ENCODE peak calls at places on chromosomes 7 and 10, in six cellular contexts. M is heart right ventricle, N is testis, A is kidney, W is RWPE2, K is IMR-90. E is an unnamed sample. For H3K36me3, the result is how much of the 10 kb centered on the place peaks cover.

GRCh38 chr7:16344927-16345326 is 76.4 kb downstream of the CRPPA start:
- DNase-seq in N (no peak), K (no peak), W (no peak), M (no peak), A (no peak), E (no peak)

GRCh38 chr10:116728526-116729096 is 13.8 kb downstream of the HSPA12A start:
- DNase-seq in M (no peak), W (no peak), K (peak), N (no peak), A (no peak), E (peak)

GRCh38 chr10:61029411-61029810 is 85.4 kb upstream of the RHOBTB1 start:
- DNase-seq in A (no peak), K (no peak), M (no peak), W (no peak), N (no peak), E (no peak)

GRCh38 chr7:25495342-25495855 is 267.1 kb upstream of the NPVF start:
- DNase-seq in A (no peak), K (no peak), M (peak), N (peak), W (no peak), E (no peak)

GRCh38 chr10:24944512-24945255 is 7.7 kb downstream of the PRTFDC1 start:
- DNase-seq in K (peak), A (no peak), W (no peak), M (peak), N (no peak), E (peak)

GRCh38 chr7:137335814-137336213 is 7.7 kb downstream of the PTN start:
- DNase-seq in W (no peak), K (peak), M (no peak), A (no peak), N (no peak), E (no peak)

GRCh38 chr10:11673346-11674330 is 62.2 kb upstream of the USP6NL start:
- DNase-seq in W (no peak), K (no peak), A (peak), M (no peak), N (no peak), E (no peak)

GRCh38 chr7:19106308-19107141 is 10.9 kb downstream of the TWIST1 start:
- DNase-seq in K (no peak), N (no peak), A (no peak), W (no peak), M (no peak), E (no peak)

GRCh38 chr7:111568870-111569462 is 6.7 kb upstream of the IMMP2L start:
- DNase-seq in N (no peak), A (no peak), K (no peak), W (no peak), M (no peak), E (no peak)

GRCh38 chr7:98970031-98970615 is 91.8 kb downstream of the TRRAP start:
- DNase-seq in K (no peak), M (no peak), W (no peak), N (no peak), A (no peak), E (no peak)

GRCh38 chr7:140923358-140924006 is 1.2 kb downstream of the BRAF start:
- DNase-seq in A (no peak), W (no peak), K (no peak), M (peak), N (peak), E (peak)

GRCh38 chr10:19572056-19572455 is 244.2 kb upstream of the PLXDC2 start:
- DNase-seq in W (no peak), N (no peak), K (no peak), M (no peak), A (no peak), E (no peak)

GRCh38 chr10:88975377-88975720 is 15.2 kb upstream of the FAS start:
- DNase-seq in N (no peak), K (no peak), A (no peak), W (no peak), M (no peak), E (no peak)

GRCh38 chr10:58307676-58308075 is 27.1 kb upstream of the UBE2D1 start:
- DNase-seq in A (no peak), K (no peak), N (no peak), M (no peak), W (no peak), E (no peak)

GRCh38 chr7:44697136-44698045 is 51.3 kb upstream of the ZMIZ2 start:
- DNase-seq in K (no peak), A (no peak), M (no peak), W (no peak), N (no peak), E (no peak)

GRCh38 chr7:149569025-149569725 is 71.6 kb upstream of the ZNF746 start:
- DNase-seq in M (no peak), K (peak), A (no peak), W (no peak), N (no peak), E (peak)

GRCh38 chr10:91694170-91694794 is 61.4 kb upstream of the PPP1R3C start:
- DNase-seq in K (peak), N (peak), W (no peak), M (no peak), A (no peak), E (peak)

GRCh38 chr7:17422966-17423365 is 124.5 kb downstream of the AHR start:
- DNase-seq in W (no peak), A (no peak), M (no peak), K (no peak), N (no peak), E (no peak)

GRCh38 chr7:126803060-126803665 is 449.6 kb downstream of the GRM8 start:
- DNase-seq in W (no peak), K (peak), A (no peak), N (peak), M (peak), E (peak)

GRCh38 chr7:124030964-124031363 is 1.9 kb downstream of the TMEM229A start:
- DNase-seq in A (no peak), M (no peak), N (no peak), K (no peak), W (no peak), E (no peak)

GRCh38 chr10:105189464-105189800 is 548.3 kb downstream of the SORCS3 start:
- DNase-seq in W (no peak), A (no peak), N (no peak), K (no peak), M (no peak), E (no peak)

GRCh38 chr10:97574374-97575100 is 2.0 kb downstream of the ANKRD2 start:
- DNase-seq in M (peak), K (peak), A (peak), N (peak), W (peak), E (peak)

GRCh38 chr10:118956253-118957140 is 73.0 kb upstream of the NANOS1 start:
- DNase-seq in W (no peak), M (no peak), A (no peak), K (no peak), N (no peak), E (no peak)

GRCh38 chr10:27620425-27621397 is 116.6 kb downstream of the RAB18 start:
- DNase-seq in W (no peak), N (peak), K (peak), A (no peak), M (no peak), E (peak)

GRCh38 chr7:135320277-135320676 is 86.6 kb downstream of the STRA8 start:
- DNase-seq in N (peak), K (peak), M (peak), A (peak), W (no peak), E (peak)

GRCh38 chr10:131946321-131946751 is 35.4 kb downstream of the BNIP3 start:
- DNase-seq in N (no peak), A (no peak), W (peak), K (peak), M (no peak), E (peak)

GRCh38 chr10:119337796-119338432 is 130.5 kb downstream of the GRK5 start:
- DNase-seq in M (no peak), N (no peak), A (no peak), K (peak), W (no peak), E (peak)

GRCh38 chr10:124319926-124320391 is 98.8 kb downstream of the OAT start:
- DNase-seq in W (no peak), K (no peak), N (no peak), A (no peak), M (no peak), E (peak)

GRCh38 chr7:134089446-134089845 is 37.7 kb upstream of the LRGUK start:
- DNase-seq in K (no peak), M (no peak), A (no peak), N (no peak), W (no peak), E (no peak)

GRCh38 chr10:111953949-111954348 is 229.6 kb downstream of the GPAM start:
- DNase-seq in K (no peak), M (no peak), A (no peak), N (no peak), W (no peak), E (no peak)

GRCh38 chr7:43869898-43870240 is 552 bp upstream of the MRPS24 start:
- DNase-seq in W (no peak), A (no peak), N (peak), K (peak), M (peak), E (peak)

GRCh38 chr7:87853237-87853864 is 22.8 kb downstream of the SLC25A40 start:
- DNase-seq in W (no peak), K (peak), M (no peak), A (no peak), N (no peak), E (no peak)

GRCh38 chr10:114631678-114632417 is 26.2 kb downstream of the ABLIM1 start:
- DNase-seq in K (no peak), N (peak), A (peak), M (peak), W (no peak), E (no peak)

DNA sequence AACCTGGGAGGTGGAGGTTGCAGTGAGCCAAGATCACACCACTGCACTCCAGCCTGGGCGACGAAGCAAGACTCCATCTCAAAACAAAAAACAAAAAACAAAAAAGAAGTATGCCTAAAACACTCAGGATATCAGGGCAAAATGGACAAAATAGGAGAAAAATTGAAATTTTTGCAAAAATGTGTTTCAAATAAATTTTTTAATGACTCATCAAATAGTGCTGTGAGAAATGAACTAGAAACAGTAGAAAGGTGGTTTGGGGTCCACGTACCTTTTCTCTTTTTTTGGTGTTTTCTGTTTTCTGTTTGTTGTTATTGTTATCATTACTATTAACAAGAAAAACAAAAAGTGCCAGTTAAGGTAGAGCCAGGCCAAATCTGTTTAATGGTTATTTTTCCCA is 156.8 kb upstream of the NEBL start:
- DNase-seq in N (no peak), K (no peak), M (no peak), W (no peak), A (no peak), E (no peak)
- TF ChIP-seq CTCF in N (no peak), K (no peak), M (no peak), W (no peak), A (no peak), E (no peak)

DNA sequence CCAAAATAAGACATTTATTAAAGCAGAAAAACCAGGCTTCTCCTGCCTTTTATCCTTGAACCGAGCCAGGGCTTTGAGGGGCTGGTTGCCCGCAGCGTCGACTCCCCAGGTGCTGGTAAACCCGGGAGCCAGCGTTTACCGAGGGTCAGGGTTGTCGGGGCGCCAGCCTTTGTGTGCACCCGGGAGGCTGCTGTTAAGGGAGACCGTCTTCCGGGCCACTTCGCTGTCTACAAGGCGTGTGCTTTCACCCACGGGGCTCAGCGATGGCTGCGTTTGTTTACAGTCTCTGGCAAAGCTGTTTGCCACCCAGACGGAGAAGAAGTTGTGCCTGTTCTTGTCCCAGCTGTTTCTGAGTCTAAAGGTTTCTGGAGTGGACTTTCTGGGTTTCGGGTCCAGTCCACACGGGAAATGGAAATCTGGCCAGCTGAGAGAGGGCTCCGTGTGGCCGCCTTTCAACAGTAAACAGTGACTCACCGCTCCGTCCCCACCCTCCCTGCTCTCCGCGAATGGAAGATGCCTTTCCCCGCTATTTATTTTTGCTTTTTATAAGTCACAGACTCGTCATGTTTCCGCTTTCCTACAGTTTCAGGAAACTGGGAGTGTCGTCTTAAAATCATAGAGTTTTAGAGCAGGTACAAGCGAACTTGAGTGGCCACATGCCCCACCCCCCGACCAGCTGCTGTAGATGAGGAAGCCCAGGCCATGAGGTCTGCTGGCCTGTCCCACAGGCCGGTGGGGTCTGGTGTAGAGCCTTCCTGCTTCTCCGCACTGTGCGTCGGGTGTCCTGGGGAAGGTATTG is 2.2 kb downstream of the MAFK start:
- DNase-seq in N (peak), M (peak), W (peak), A (peak), K (peak), E (peak)
- H3K36me3 ChIP-seq in N (under half), M (under half), W (under half), A (under half), K (under half), E (under half)

DNA sequence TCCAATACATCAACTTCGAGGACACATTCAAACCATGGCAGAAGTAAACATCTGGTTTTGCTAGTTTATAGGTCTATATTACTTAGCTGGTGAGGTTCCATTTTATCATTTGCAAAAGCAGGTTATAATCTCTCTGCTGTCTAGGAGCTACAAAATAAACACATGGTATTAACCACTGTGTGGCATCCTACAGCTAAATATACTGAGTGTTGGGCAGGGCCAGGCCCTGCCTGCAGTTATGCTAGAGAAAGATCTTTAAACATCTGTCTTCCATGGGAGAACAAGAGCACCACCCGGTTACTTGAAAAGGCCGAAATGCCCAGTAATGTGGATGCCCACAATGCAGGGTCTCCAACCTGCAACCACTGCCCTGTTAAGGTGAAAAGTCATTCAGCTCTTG is 20.6 kb upstream of the FKBP9 start:
- DNase-seq in A (no peak), N (no peak), M (no peak), W (no peak), K (no peak), E (no peak)
- TF ChIP-seq CTCF in A (no peak), N (no peak), M (peak), W (no peak), K (no peak), E (no peak)

DNA sequence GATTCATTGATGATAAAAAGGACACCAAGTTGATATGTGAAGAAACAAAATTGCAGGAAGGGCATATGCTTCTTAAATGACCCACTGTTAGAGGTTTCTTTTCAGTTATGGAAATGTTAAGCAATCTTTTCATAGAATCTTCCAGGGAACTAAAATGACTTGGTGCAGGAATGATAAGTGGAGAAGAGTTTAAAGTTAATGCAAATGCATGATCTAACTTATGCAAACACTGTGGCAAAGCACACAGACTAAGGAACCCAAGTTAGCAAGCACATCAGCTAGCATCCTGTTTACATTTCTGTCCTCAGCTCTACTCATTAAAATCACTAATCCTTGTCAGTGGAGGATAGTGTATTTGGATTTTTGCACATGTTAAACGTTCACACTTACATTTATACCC is 9.3 kb downstream of the CLCN1 start:
- DNase-seq in W (no peak), A (no peak), N (no peak), K (peak), M (no peak), E (no peak)
- H3K36me3 ChIP-seq in W (under half), A (under half), N (under half), K (under half), M (under half), E (under half)